ENCODE peak calls at places on chromosome 16, in four cellular contexts. T is body of pancreas, V is left ventricle myocardium inferior, L is fibroblast of lung. G is an unnamed sample.

GRCh38 chr16:16096161-16096857 is 127.0 kb downstream of the ABCC6 start:
- DNase-seq in T (peak), V (peak), L (peak), G (no peak)

GRCh38 chr16:83652898-83653297 is 154.9 kb upstream of the HSBP1 start:
- DNase-seq in L (no peak), T (no peak), V (no peak), G (no peak)

GRCh38 chr16:27369806-27370205 is 32.2 kb upstream of the IL21R start:
- DNase-seq in L (peak), T (no peak), V (no peak), G (peak)

GRCh38 chr16:89828199-89828869 is at the start of gene SPIRE2:
- DNase-seq in V (peak), L (peak), T (peak), G (peak)

GRCh38 chr16:80526418-80527061 is 14.3 kb upstream of the DYNLRB2 start:
- DNase-seq in T (peak), V (no peak), L (peak), G (no peak)

GRCh38 chr16:66044089-66044488 is 322.4 kb upstream of the CDH5 start:
- DNase-seq in L (no peak), V (no peak), T (no peak), G (no peak)

GRCh38 chr16:72588554-72588953 is 416.6 kb upstream of the PMFBP1 start:
- DNase-seq in T (no peak), V (no peak), L (peak), G (no peak)

GRCh38 chr16:51306116-51306515 is 155.0 kb upstream of the SALL1 start:
- DNase-seq in T (no peak), L (no peak), V (no peak), G (no peak)

GRCh38 chr16:14530046-14530445 is 100.0 kb downstream of the PARN start:
- DNase-seq in L (no peak), T (no peak), V (no peak), G (no peak)

GRCh38 chr16:71954699-71955195 is 45.5 kb downstream of the PKD1L3 start:
- DNase-seq in L (no peak), V (no peak), T (no peak), G (no peak)

GRCh38 chr16:69329369-69330285 is 761 bp downstream of the PDF start:
- DNase-seq in L (peak), V (no peak), T (peak), G (peak)

GRCh38 chr16:4347765-4348509 is 3.2 kb downstream of the PAM16 start:
- DNase-seq in T (no peak), V (no peak), L (no peak), G (no peak)
- H3K27ac ChIP-seq in T (no peak), V (peak), L (no peak), G (peak)

GRCh38 chr16:20867585-20867984 is 32.6 kb downstream of the DCUN1D3 start:
- DNase-seq in L (peak), T (no peak), V (no peak), G (no peak)

GRCh38 chr16:20870122-20870521 is 30.0 kb downstream of the DCUN1D3 start:
- DNase-seq in V (no peak), L (no peak), T (no peak), G (no peak)

GRCh38 chr16:20866792-20867191 is 33.4 kb downstream of the DCUN1D3 start:
- DNase-seq in V (no peak), L (no peak), T (no peak), G (no peak)

GRCh38 chr16:20871258-20871657 is 28.9 kb downstream of the DCUN1D3 start:
- DNase-seq in L (no peak), V (no peak), T (no peak), G (no peak)

DNA sequence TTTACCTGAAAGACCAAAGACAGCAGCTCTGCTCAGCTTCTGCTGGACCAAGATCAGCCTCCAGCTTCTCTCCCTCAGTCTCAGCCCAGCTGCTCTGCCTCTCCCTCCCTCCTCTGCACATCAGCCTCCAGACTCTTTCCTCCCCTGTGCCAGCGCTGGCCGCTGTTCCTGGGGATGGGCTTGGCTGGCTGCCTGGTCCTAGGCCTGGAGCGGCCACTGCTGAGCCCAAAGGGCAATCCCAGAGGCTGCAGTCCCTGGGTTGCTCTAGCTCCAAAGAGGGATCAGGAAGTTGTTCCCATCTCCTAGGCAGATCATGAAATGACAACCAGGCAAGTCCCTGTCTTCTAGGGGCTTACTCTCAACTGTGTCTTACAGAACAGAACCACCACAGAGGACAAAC is 31.3 kb downstream of the DCUN1D3 start:
- DNase-seq in T (peak), L (peak), V (peak), G (no peak)
- H3K4me3 ChIP-seq in T (no peak), L (no peak), V (peak), G (no peak)

GRCh38 chr16:3580271-3580670 is 3.1 kb upstream of the NLRC3 start:
- DNase-seq in T (no peak), L (no peak), V (no peak), G (no peak)

GRCh38 chr16:3578121-3578520 is 918 bp upstream of the NLRC3 start:
- DNase-seq in V (no peak), L (no peak), T (no peak), G (peak)

GRCh38 chr16:3577302-3577752 is at the start of gene NLRC3:
- DNase-seq in L (no peak), V (no peak), T (no peak), G (peak)

GRCh38 chr16:3579776-3580175 is 2.6 kb upstream of the NLRC3 start:
- DNase-seq in V (no peak), T (no peak), L (no peak), G (no peak)

GRCh38 chr16:3578610-3579551 is 1.7 kb upstream of the NLRC3 start:
- DNase-seq in L (peak), V (no peak), T (no peak), G (peak)
- H3K27ac ChIP-seq in L (no peak), V (no peak), T (no peak), G (peak)

GRCh38 chr16:70482624-70483023 is 28.2 kb downstream of the FCSK start:
- DNase-seq in T (no peak), L (peak), V (no peak), G (no peak)

GRCh38 chr16:70481929-70482536 is 27.6 kb downstream of the FCSK start:
- DNase-seq in T (no peak), V (no peak), L (peak), G (no peak)

GRCh38 chr16:70484867-70485266 is 30.5 kb downstream of the FCSK start:
- DNase-seq in V (no peak), L (no peak), T (no peak), G (no peak)

GRCh38 chr16:70480127-70481105 is 26.0 kb downstream of the FCSK start:
- DNase-seq in T (no peak), V (no peak), L (no peak), G (no peak)

DNA sequence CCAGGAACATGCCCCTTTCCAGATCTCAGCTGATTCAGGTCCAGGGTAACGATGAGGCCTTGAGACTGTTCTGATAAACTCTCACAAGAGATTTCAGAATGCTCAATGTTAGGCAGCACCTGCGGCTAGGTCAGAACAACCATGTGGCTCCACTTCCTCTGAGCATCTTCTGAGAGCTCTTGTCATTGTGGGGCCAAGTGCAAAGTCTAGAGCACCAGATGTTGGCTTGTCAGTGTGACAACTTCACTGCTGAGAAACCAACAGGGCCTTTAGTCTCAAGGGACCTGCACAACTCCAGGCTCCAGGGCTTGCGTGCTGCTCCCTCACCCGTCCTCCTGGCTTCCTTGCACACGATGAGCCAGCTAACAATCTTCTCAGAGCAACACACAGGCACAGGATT is 29.0 kb downstream of the FCSK start:
- DNase-seq in T (no peak), V (no peak), L (no peak), G (no peak)
- H3K4me3 ChIP-seq in T (no peak), V (no peak), L (no peak), G (no peak)

GRCh38 chr16:84985079-84986065 is 26.0 kb downstream of the ZDHHC7 start:
- DNase-seq in L (peak), T (no peak), V (no peak), G (no peak)

GRCh38 chr16:84986879-84987278 is 24.5 kb downstream of the ZDHHC7 start:
- DNase-seq in V (peak), L (no peak), T (no peak), G (no peak)

GRCh38 chr16:84986102-84986501 is 25.2 kb downstream of the ZDHHC7 start:
- DNase-seq in T (no peak), L (no peak), V (no peak), G (no peak)

GRCh38 chr16:84982434-84982833 is 28.9 kb downstream of the ZDHHC7 start:
- DNase-seq in L (no peak), V (no peak), T (peak), G (no peak)

GRCh38 chr16:84983308-84983707 is 28.0 kb downstream of the ZDHHC7 start:
- DNase-seq in T (no peak), L (no peak), V (no peak), G (peak)
- H3K27ac ChIP-seq in T (no peak), L (no peak), V (no peak), G (peak)